ENCODE peak calls at places on chromosomes 13 and 19, in four cellular contexts. S, W, M and C are unnamed samples.

GRCh38 chr13:32125221-32125621 is 93.6 kb downstream of the FRY start:
- DNase-seq in S (no peak), W (no peak), M (no peak), C (no peak)

GRCh38 chr19:3335431-3336350 is 30.7 kb upstream of the NFIC start:
- DNase-seq in S (no peak), M (peak; percentile 74), W (no peak), C (no peak)

GRCh38 chr19:13526552-13526951 is 20.3 kb upstream of the CACNA1A start:
- DNase-seq in S (peak; percentile 56), M (no peak), W (peak; percentile 4), C (peak; percentile 30)

GRCh38 chr13:95569966-95570365 is 17.4 kb downstream of the CLDN10 start:
- DNase-seq in W (no peak), M (no peak), S (no peak), C (no peak)

GRCh38 chr19:29942404-29943261 is 594 bp downstream of the URI1 start:
- DNase-seq in M (peak; percentile 77), S (no peak), W (no peak), C (peak; percentile 74)

GRCh38 chr19:28710278-28710677 is 502.7 kb downstream of the UQCRFS1 start:
- DNase-seq in S (peak; percentile 54), M (no peak), W (peak; percentile 79), C (no peak)

GRCh38 chr13:30873519-30873918 is 32.6 kb upstream of the MEDAG start:
- DNase-seq in W (no peak), S (no peak), M (no peak), C (no peak)

GRCh38 chr13:48904668-48905290 is 70.9 kb upstream of the FNDC3A start:
- DNase-seq in W (no peak), S (no peak), M (no peak), C (no peak)

GRCh38 chr19:16371540-16371986 is 46.9 kb downstream of the KLF2 start:
- DNase-seq in M (peak; percentile 90), S (peak; percentile 83), W (no peak), C (no peak)

GRCh38 chr13:97976551-97977375 is 23.3 kb downstream of the IPO5 start:
- DNase-seq in M (peak; percentile 16), S (peak; percentile 44), W (peak; percentile 2), C (peak; percentile 44)

GRCh38 chr13:36736119-36736726 is 62.4 kb downstream of the SERTM1 start:
- DNase-seq in W (peak; percentile 50), M (peak; percentile 19), S (peak; percentile 32), C (peak; percentile 5)

GRCh38 chr13:100394005-100394695 is 194.4 kb downstream of the GGACT start:
- DNase-seq in S (no peak), M (no peak), W (peak; percentile 9), C (peak; percentile 20)

GRCh38 chr13:32314271-32314967 is 744 bp downstream of the ZAR1L start:
- DNase-seq in M (peak; percentile 28), W (no peak), S (no peak), C (no peak)

GRCh38 chr13:106649495-106649894 is 81.6 kb upstream of the ARGLU1 start:
- DNase-seq in S (no peak), M (peak; percentile 56), W (peak; percentile 1), C (peak; percentile 22)

GRCh38 chr13:51266642-51267041 is 44.4 kb downstream of the FAM124A start:
- DNase-seq in W (no peak), S (no peak), M (no peak), C (no peak)

GRCh38 chr19:6721113-6721474 is 644 bp upstream of the C3 start:
- DNase-seq in M (no peak), W (no peak), S (no peak), C (no peak)

GRCh38 chr19:6719992-6720368 is 470 bp downstream of the C3 start:
- DNase-seq in W (no peak), S (no peak), M (no peak), C (no peak)

GRCh38 chr19:6719540-6719861 is 949 bp downstream of the C3 start:
- DNase-seq in S (no peak), W (no peak), M (no peak), C (no peak)

GRCh38 chr19:6721773-6722172 is 1.3 kb upstream of the C3 start:
- DNase-seq in M (no peak), S (no peak), W (no peak), C (no peak)

DNA sequence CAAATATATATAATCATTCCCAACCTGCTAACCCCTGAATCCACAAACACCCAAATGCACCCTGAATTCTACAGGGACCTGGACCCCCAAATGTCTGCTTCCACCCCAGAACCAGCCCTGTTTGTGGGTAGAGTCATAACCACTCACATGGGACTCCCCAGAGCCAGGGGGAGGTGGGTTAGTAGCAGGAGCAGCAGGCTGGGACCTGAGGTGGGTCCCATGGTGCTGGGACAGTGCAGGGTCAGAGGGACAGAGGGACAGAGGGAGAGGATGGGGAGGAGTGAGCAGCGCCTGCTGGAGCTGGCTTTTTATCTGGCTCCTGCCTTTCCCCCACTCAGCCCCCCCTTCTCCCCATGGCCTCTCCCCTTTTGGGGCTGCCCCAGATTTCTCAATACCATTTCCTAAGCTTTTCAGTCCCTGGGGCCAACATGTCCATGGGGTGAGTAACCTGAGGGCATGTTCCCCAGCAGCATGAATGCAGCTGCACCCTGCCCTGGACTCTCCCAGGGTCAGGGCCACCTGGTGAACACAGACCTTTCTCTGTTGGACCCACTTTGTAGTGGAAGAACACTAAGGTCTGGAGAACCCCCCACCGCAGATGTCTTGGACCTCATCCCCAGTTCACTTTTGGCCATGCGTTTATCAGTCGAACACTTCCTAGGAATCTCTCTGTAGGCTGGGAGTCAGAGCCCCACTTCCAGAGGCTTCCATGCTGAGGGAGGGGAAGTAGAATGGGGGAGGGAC is at the start of gene C3:
- DNase-seq in W (peak; percentile 62), M (no peak), S (no peak), C (no peak)
- TF ChIP-seq POLR2A in W (no peak), M (peak; percentile 20), S (no peak), C (no peak)

DNA sequence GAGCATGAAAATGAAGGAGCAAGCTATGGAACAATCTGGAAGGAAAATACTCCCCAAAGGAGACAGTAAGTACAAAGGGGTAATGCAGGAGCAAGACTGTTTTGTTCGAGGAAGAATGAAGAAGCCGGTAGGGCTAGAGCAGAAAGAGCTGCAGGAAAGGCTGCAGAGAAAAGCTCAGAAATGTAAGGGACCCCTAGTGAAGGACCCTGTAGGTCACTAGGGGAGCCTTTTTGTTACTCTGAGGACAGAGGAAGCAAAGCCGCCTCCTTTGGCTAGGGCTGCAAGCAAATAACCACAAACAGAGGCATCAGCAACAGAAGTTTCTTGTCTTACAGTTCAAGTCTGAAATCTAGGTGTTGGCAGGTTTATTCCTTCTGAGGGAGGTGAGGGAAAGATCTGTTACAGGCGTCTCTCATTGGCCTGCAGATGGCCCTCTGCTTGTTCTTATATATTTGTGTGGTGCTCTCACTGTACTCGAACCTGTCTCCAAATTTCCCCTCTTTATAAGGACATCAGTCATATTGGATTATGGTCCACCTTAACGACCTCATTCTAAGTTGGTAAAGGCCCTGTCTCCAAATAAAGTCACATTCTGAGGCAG is 362.3 kb downstream of the COG6 start:
- DNase-seq in M (no peak), S (no peak), W (no peak), C (no peak)
- TF ChIP-seq POLR2A in M (no peak), S (no peak), W (no peak), C (no peak)

DNA sequence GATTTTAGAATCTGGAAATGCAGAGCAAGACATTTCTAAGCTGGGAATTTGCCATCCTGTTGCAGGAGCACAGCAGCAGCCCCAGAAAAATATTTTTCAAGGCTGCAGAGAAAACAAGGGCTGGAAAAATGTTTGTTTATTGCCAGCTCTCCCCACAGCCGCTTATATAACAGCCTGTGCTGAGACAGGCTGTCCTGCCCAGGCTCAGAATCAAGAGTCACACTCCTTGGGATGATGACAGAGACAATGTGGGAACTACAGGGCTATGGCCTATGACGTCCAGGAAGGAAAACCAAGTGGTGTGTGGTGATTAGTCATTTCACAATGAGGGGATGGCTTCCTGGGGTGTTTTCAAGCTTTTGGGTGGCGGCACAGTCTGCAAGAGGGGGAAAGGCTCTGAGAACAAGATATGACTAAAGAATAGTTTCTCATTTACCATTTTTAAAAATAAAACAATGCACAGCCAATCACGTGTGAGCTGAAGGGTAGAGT is 136.3 kb upstream of the SERP2 start:
- DNase-seq in S (no peak), W (peak; percentile 60), M (peak; percentile 47), C (no peak)
- TF ChIP-seq POLR2A in S (no peak), W (no peak), M (no peak), C (no peak)

DNA sequence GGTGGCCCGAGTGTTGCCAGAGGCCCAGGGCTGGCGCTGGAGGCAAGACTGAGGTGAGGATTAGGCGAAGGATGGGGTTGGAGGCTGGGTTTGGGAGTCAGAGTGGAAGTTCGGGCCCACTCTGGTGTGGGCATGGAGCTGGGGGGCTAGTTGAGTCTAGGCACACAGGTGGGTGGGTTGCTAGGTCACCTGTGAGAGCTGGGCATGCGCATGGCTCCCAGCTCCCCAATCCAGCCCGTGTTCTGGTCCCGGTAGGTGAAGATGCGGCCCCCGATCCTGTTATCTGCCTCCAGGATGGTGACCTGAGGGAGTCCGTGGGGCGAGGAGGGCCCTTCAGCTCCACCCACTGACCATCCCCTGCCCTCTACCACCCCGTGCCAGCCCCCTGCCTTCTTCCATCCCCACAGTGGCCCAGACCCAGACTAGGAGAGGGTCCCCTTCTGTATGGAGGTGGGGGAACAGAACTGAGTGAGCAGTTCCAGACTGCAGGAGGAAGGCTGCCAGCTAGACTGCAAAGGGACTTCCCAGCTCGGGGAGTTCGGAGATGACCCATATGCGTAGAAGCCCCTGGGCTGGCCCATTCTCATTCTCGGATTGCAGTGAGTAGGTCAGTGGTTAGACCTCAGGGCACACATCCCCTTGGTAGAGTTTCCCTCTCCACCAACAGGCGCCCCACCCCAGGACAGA is 1.7 kb downstream of the IL4I1 start:
- DNase-seq in S (no peak), M (no peak), W (no peak), C (no peak)
- TF ChIP-seq POLR2A in S (no peak), M (no peak), W (no peak), C (no peak)

DNA sequence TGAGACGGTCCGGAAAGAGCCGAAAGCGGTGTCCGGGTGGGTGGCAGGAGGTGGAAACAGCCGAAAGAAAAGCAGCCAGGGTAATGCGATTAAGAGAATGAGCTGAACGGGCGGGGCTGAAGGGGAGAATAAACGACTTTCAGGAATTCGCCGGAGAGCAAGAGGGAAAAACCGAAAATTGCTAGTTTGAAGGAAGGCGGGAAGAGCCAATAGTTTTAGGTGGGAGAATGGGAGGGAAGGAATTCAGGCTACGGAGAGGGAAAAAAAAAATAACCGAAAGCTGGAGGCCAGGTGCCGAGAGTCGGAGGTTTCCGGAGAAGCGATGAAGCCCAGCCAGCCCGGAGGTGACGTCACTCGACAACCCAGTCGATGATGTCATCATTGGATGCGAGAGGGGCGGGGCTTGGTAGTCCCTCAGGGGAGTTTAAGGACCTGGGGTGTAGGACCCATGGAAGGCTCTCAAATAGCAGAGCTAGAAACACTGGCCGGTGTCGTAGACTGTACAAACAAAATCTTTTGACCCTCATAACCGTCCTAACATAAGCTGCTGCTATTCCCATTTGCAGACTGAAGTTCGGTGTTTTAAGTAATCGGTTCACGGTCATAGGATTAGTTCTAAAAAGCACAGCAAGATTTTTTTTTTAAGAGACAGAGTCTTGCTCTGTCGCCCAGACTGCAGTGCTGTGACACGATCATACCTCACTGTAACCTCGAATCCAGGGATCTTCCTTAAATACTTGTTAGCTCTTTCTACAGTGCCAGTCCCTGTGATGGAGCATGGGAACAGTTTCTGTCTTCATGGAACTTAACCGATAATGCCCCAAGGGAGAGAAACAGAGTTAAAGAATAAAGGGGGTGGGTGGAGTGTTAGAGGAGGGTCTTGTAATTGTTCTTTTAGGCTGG is at the start of gene ZC3H4:
- DNase-seq in S (peak; percentile 92), W (peak; percentile 96), M (peak; percentile 98), C (peak; percentile 69)
- TF ChIP-seq POLR2A in S (peak; percentile 92), W (no peak), M (peak; percentile 64), C (no peak)